ENCODE peak calls at places on chromosome 4, in four cellular contexts. A, W, H and J are unnamed samples.

GRCh38 chr4:24262084-24262483 is 322.3 kb downstream of the DHX15 start:
- DNase-seq in W (no peak), H (no peak), A (no peak), J (no peak)

GRCh38 chr4:80461412-80461811 is 125.9 kb downstream of the CFAP299 start:
- DNase-seq in A (no peak), W (no peak), H (no peak), J (no peak)

GRCh38 chr4:792729-793108 is 33.2 kb downstream of the CPLX1 start:
- DNase-seq in A (no peak), H (no peak), W (no peak), J (peak)

GRCh38 chr4:181687116-181687515 is 556.1 kb upstream of the TENM3 start:
- DNase-seq in H (no peak), A (no peak), W (no peak), J (no peak)

GRCh38 chr4:149353241-149353640 is 462.4 kb downstream of the IQCM start:
- DNase-seq in A (no peak), H (no peak), W (no peak), J (no peak)

GRCh38 chr4:189304755-189305154 is 635.9 kb upstream of the FRG1 start:
- DNase-seq in W (no peak), A (no peak), H (no peak), J (no peak)

GRCh38 chr4:38241541-38241940 is 281.3 kb downstream of the PTTG2 start:
- DNase-seq in W (no peak), A (no peak), H (no peak), J (no peak)

GRCh38 chr4:154560824-154561231 is 2.0 kb upstream of the FGB start:
- DNase-seq in W (no peak), A (peak), H (no peak), J (no peak)

GRCh38 chr4:8176547-8177399 is 18.2 kb upstream of the ABLIM2 start:
- DNase-seq in A (peak), H (peak), W (peak), J (peak)

GRCh38 chr4:128381748-128382559 is 94.3 kb upstream of the PGRMC2 start:
- DNase-seq in W (no peak), H (no peak), A (no peak), J (no peak)

GRCh38 chr4:124631760-124632159 is 80.8 kb downstream of the ANKRD50 start:
- DNase-seq in H (no peak), W (no peak), A (peak), J (no peak)